ENCODE peak calls at places on chromosomes 7 and 10, in six cellular contexts. Q is WTC11; F is small intestine; H is stimulated activated CD4-positive, alpha-beta T cell treated with anti-CD3 and anti-CD28 coated beads, Interleukin-2, amount 100 ng/mL, for 48 hours; K is non-pigmented ciliary epithelial cell; Y is NCI-H2171. W is an unnamed sample.

GRCh38 chr7:2644514-2645273 is 12.9 kb downstream of the TTYH3 start:
- DNase-seq in F (no peak), H (no peak), K (no peak), Q (no peak), Y (no peak), W (no peak)

GRCh38 chr10:132587175-132587574 is 49.6 kb downstream of the INPP5A start:
- DNase-seq in Y (no peak), Q (peak; percentile 1), H (no peak), K (no peak), F (no peak), W (no peak)

GRCh38 chr7:138886501-138886917 is 88.5 kb upstream of the ATP6V0A4 start:
- DNase-seq in F (peak; percentile 76), Q (no peak), Y (no peak), H (peak; percentile 49), K (peak; percentile 49), W (peak; percentile 70)

GRCh38 chr7:52017802-52018679 is 701.4 kb upstream of the COBL start:
- DNase-seq in H (no peak), F (peak; percentile 86), Q (peak; percentile 85), Y (no peak), K (no peak), W (no peak)

GRCh38 chr7:137417464-137417863 is 73.9 kb upstream of the PTN start:
- DNase-seq in Q (no peak), K (no peak), H (no peak), F (no peak), Y (no peak), W (no peak)

GRCh38 chr7:111958431-111958830 is 247.8 kb downstream of the DOCK4 start:
- DNase-seq in K (no peak), Q (no peak), F (no peak), Y (no peak), H (no peak), W (no peak)

GRCh38 chr7:94149776-94150545 is 145.8 kb upstream of the BET1 start:
- DNase-seq in Q (no peak), H (no peak), K (no peak), F (no peak), Y (no peak), W (peak; percentile 54)

GRCh38 chr10:86817246-86817645 is 60.8 kb downstream of the BMPR1A start:
- DNase-seq in K (no peak), H (no peak), Q (no peak), Y (no peak), F (no peak), W (no peak)

GRCh38 chr7:103093429-103093828 is 18.5 kb downstream of the ARMC10 start:
- DNase-seq in F (no peak), Q (no peak), K (no peak), Y (no peak), H (no peak), W (no peak)

GRCh38 chr7:90726623-90727022 is 130.5 kb downstream of the CDK14 start:
- DNase-seq in F (peak; percentile 34), K (no peak), Y (no peak), Q (no peak), H (no peak), W (peak; percentile 57)

GRCh38 chr7:111958889-111959288 is 247.3 kb downstream of the DOCK4 start:
- DNase-seq in K (no peak), Y (peak; percentile 64), Q (no peak), H (no peak), F (no peak), W (no peak)

GRCh38 chr10:58781873-58782488 is 269.3 kb downstream of the BICC1 start:
- DNase-seq in K (no peak), F (peak; percentile 51), Y (no peak), H (no peak), Q (no peak), W (peak; percentile 49)

GRCh38 chr7:112296416-112296815 is 89.9 kb downstream of the ZNF277 start:
- DNase-seq in F (no peak), K (peak; percentile 10), H (no peak), Q (no peak), Y (no peak), W (no peak)

GRCh38 chr10:109992485-109992884 is 15.3 kb upstream of the ADD3 start:
- DNase-seq in F (no peak), Y (no peak), H (no peak), Q (no peak), K (peak; percentile 72), W (no peak)

GRCh38 chr7:100693312-100694195 is 496 bp downstream of the GIGYF1 start:
- DNase-seq in F (no peak), Q (no peak), H (no peak), Y (no peak), K (no peak), W (no peak)

GRCh38 chr7:2553831-2554581 is 1.3 kb downstream of the BRAT1 start:
- DNase-seq in K (no peak), H (no peak), Y (no peak), Q (no peak), F (no peak), W (no peak)

GRCh38 chr10:126196225-126196624 is 192.1 kb downstream of the ADAM12 start:
- DNase-seq in Y (no peak), K (no peak), Q (no peak), H (no peak), F (no peak), W (no peak)

GRCh38 chr10:77844713-77845454 is 81.7 kb downstream of the DLG5 start:
- DNase-seq in F (peak; percentile 81), Y (no peak), H (no peak), K (peak; percentile 73), Q (no peak), W (peak; percentile 77)

GRCh38 chr10:451021-451471 is 238.4 kb downstream of the DIP2C start:
- DNase-seq in Y (no peak), Q (no peak), F (peak; percentile 32), H (peak; percentile 34), K (no peak), W (no peak)

GRCh38 chr7:138980575-138981285 is 459 bp downstream of the KIAA1549 start:
- DNase-seq in F (no peak), H (no peak), Q (peak; percentile 49), Y (no peak), K (no peak), W (no peak)